ENCODE peak calls at places on chromosomes 4 and X, in nine cellular contexts. One of them, this sample, is unnamed.

GRCh38 chr4:120850048-120850599 is 72.4 kb downstream of the PRDM5 start:
- DNase-seq in GM23338: no peak
- DNase-seq in endothelial cell: no peak
- DNase-seq in activated T-helper 1 cell treated with anti-CD3 and anti-CD28 coated beads, Interleukin-2, amount 50 U/mL, for 16 hours: no peak
- DNase-seq in chondrocyte: no peak
- DNase-seq in left lung: no peak
- DNase-seq in GM23248: peak
- DNase-seq in central memory CD8-positive, alpha-beta T cell: no peak
- DNase-seq in T-helper 2 cell: no peak
- DNase-seq in this sample: no peak

GRCh38 chr4:122666527-122667245 is 45.8 kb upstream of the IL21 start:
- DNase-seq in GM23338: no peak
- DNase-seq in endothelial cell: no peak
- DNase-seq in activated T-helper 1 cell treated with anti-CD3 and anti-CD28 coated beads, Interleukin-2, amount 50 U/mL, for 16 hours: no peak
- DNase-seq in chondrocyte: no peak
- DNase-seq in left lung: no peak
- DNase-seq in GM23248: peak
- DNase-seq in central memory CD8-positive, alpha-beta T cell: no peak
- DNase-seq in T-helper 2 cell: peak
- DNase-seq in this sample: no peak

GRCh38 chr4:174538123-174538875 is 16.0 kb upstream of the HPGD start:
- DNase-seq in GM23338: no peak
- DNase-seq in endothelial cell: no peak
- DNase-seq in activated T-helper 1 cell treated with anti-CD3 and anti-CD28 coated beads, Interleukin-2, amount 50 U/mL, for 16 hours: no peak
- DNase-seq in chondrocyte: no peak
- DNase-seq in left lung: no peak
- DNase-seq in GM23248: no peak
- DNase-seq in central memory CD8-positive, alpha-beta T cell: no peak
- DNase-seq in T-helper 2 cell: peak
- DNase-seq in this sample: no peak

GRCh38 chrX:16186380-16187007 is 19.2 kb downstream of the MAGEB17 start:
- DNase-seq in GM23338: peak
- DNase-seq in endothelial cell: no peak
- DNase-seq in activated T-helper 1 cell treated with anti-CD3 and anti-CD28 coated beads, Interleukin-2, amount 50 U/mL, for 16 hours: no peak
- DNase-seq in chondrocyte: no peak
- DNase-seq in left lung: no peak
- DNase-seq in GM23248: no peak
- DNase-seq in central memory CD8-positive, alpha-beta T cell: no peak
- DNase-seq in T-helper 2 cell: no peak
- DNase-seq in this sample: no peak

GRCh38 chrX:70030242-70030823 is 19.4 kb downstream of the AWAT2 start:
- DNase-seq in GM23338: peak
- DNase-seq in endothelial cell: peak
- DNase-seq in activated T-helper 1 cell treated with anti-CD3 and anti-CD28 coated beads, Interleukin-2, amount 50 U/mL, for 16 hours: no peak
- DNase-seq in chondrocyte: no peak
- DNase-seq in left lung: no peak
- DNase-seq in GM23248: peak
- DNase-seq in central memory CD8-positive, alpha-beta T cell: no peak
- DNase-seq in T-helper 2 cell: peak
- DNase-seq in this sample: peak

GRCh38 chr4:116688536-116688935 is 396.8 kb downstream of the TRAM1L1 start:
- DNase-seq in GM23338: no peak
- DNase-seq in endothelial cell: no peak
- DNase-seq in activated T-helper 1 cell treated with anti-CD3 and anti-CD28 coated beads, Interleukin-2, amount 50 U/mL, for 16 hours: no peak
- DNase-seq in chondrocyte: no peak
- DNase-seq in left lung: no peak
- DNase-seq in GM23248: no peak
- DNase-seq in central memory CD8-positive, alpha-beta T cell: no peak
- DNase-seq in T-helper 2 cell: no peak
- DNase-seq in this sample: no peak

GRCh38 chrX:39477438-39478120 is 620.2 kb downstream of the BCOR start:
- DNase-seq in GM23338: peak
- DNase-seq in endothelial cell: peak
- DNase-seq in activated T-helper 1 cell treated with anti-CD3 and anti-CD28 coated beads, Interleukin-2, amount 50 U/mL, for 16 hours: no peak
- DNase-seq in chondrocyte: no peak
- DNase-seq in left lung: no peak
- DNase-seq in GM23248: no peak
- DNase-seq in central memory CD8-positive, alpha-beta T cell: no peak
- DNase-seq in T-helper 2 cell: peak
- DNase-seq in this sample: no peak

GRCh38 chr4:158649111-158649680 is 22.5 kb downstream of the C4orf46 start:
- DNase-seq in GM23338: no peak
- DNase-seq in endothelial cell: no peak
- DNase-seq in activated T-helper 1 cell treated with anti-CD3 and anti-CD28 coated beads, Interleukin-2, amount 50 U/mL, for 16 hours: no peak
- DNase-seq in chondrocyte: no peak
- DNase-seq in left lung: no peak
- DNase-seq in GM23248: peak
- DNase-seq in central memory CD8-positive, alpha-beta T cell: no peak
- DNase-seq in T-helper 2 cell: no peak
- DNase-seq in this sample: no peak

GRCh38 chr4:130563185-130563890 is 1467.4 kb downstream of the C4orf33 start:
- DNase-seq in GM23338: peak
- DNase-seq in endothelial cell: peak
- DNase-seq in activated T-helper 1 cell treated with anti-CD3 and anti-CD28 coated beads, Interleukin-2, amount 50 U/mL, for 16 hours: no peak
- DNase-seq in chondrocyte: no peak
- DNase-seq in left lung: peak
- DNase-seq in GM23248: peak
- DNase-seq in central memory CD8-positive, alpha-beta T cell: no peak
- DNase-seq in T-helper 2 cell: no peak
- DNase-seq in this sample: no peak

This sample was measured in spleen.